ENCODE peak calls at places on chromosomes 12 and 14, in ten cellular contexts. B is tibial nerve, K is stomach, I is K562, Y is GM12878, N is transverse colon, X is HepG2, W is suprapubic skin, D is ovary, P is H1. H is an unnamed sample.

GRCh38 chr12:851343-851742 is 98.2 kb downstream of the RAD52 start:
- DNase-seq in Y (no peak), W (no peak), X (no peak), N (no peak), I (no peak), K (no peak), D (no peak), P (no peak), B (no peak), H (no peak)

GRCh38 chr14:64296561-64296960 is 2.4 kb upstream of the ESR2 start:
- DNase-seq in B (no peak), P (no peak), W (no peak), N (no peak), K (no peak), Y (no peak), D (no peak), X (no peak), I (no peak), H (no peak)

GRCh38 chr12:66297080-66297479 is 5.2 kb upstream of the HELB start:
- DNase-seq in W (no peak), P (no peak), I (no peak), N (no peak), B (no peak), D (no peak), K (no peak), Y (no peak), X (no peak), H (no peak)

GRCh38 chr14:88910386-88910785 is 85.9 kb downstream of the TTC8 start:
- DNase-seq in P (no peak), I (no peak), W (no peak), Y (no peak), K (no peak), X (no peak), N (no peak), B (no peak), D (no peak), H (no peak)

GRCh38 chr12:74903522-74903921 is 306.1 kb downstream of the KCNC2 start:
- DNase-seq in W (no peak), K (no peak), P (peak; percentile 19), Y (no peak), B (no peak), D (no peak), X (peak; percentile 9), I (peak; percentile 4), N (no peak), H (no peak)

GRCh38 chr12:74816398-74817175 is 279.0 kb downstream of the ATXN7L3B start:
- DNase-seq in N (no peak), I (no peak), D (no peak), X (no peak), W (no peak), P (no peak), B (no peak), Y (no peak), K (no peak), H (no peak)

GRCh38 chr14:20417250-20418186 is 4.2 kb upstream of the TEP1 start:
- DNase-seq in B (no peak), N (peak; percentile 22), Y (no peak), I (no peak), P (no peak), X (peak; percentile 65), K (no peak), D (no peak), W (no peak), H (no peak)

GRCh38 chr12:50258167-50258551 is 25.2 kb downstream of the LIMA1 start:
- DNase-seq in X (no peak), Y (no peak), N (peak; percentile 43), W (peak; percentile 76), I (no peak), B (peak; percentile 61), D (no peak), K (no peak), P (no peak), H (peak; percentile 82)

GRCh38 chr14:80850197-80850814 is 91.2 kb downstream of the CEP128 start:
- DNase-seq in N (no peak), Y (no peak), W (no peak), B (no peak), K (no peak), P (no peak), I (peak; percentile 35), D (no peak), X (peak; percentile 12), H (no peak)

GRCh38 chr12:8127138-8127537 is 3.7 kb downstream of the CLEC4A start:
- DNase-seq in D (no peak), W (no peak), I (peak; percentile 10), Y (no peak), B (no peak), K (no peak), P (no peak), X (no peak), N (no peak), H (no peak)

GRCh38 chr14:42569227-42569626 is 962.6 kb downstream of the LRFN5 start:
- DNase-seq in I (no peak), D (no peak), W (no peak), P (no peak), K (no peak), X (no peak), B (no peak), Y (no peak), N (no peak), H (no peak)

GRCh38 chr12:93302331-93303229 is 75.1 kb upstream of the NUDT4 start:
- DNase-seq in P (no peak), X (no peak), Y (no peak), K (no peak), W (no peak), B (peak; percentile 61), D (no peak), N (no peak), I (peak; percentile 76), H (no peak)

GRCh38 chr14:24662753-24663152 is 28.8 kb upstream of the GZMB start:
- DNase-seq in P (no peak), K (no peak), I (no peak), N (no peak), X (no peak), W (no peak), Y (no peak), B (no peak), D (no peak), H (no peak)
- TF ChIP-seq EP300 in P (no peak), K (no peak), I (no peak), N (no peak), X (no peak), W (no peak), Y (no peak), B (no peak), D (no peak), H (no peak)

GRCh38 chr12:109653896-109654295 is 59.7 kb upstream of the FAM222A start:
- DNase-seq in I (no peak), K (no peak), W (no peak), P (no peak), Y (no peak), X (no peak), D (no peak), N (no peak), B (no peak), H (no peak)

GRCh38 chr12:109648446-109648980 is 65.1 kb upstream of the FAM222A start:
- DNase-seq in D (no peak), I (no peak), N (no peak), Y (no peak), K (no peak), B (no peak), P (no peak), W (no peak), X (no peak), H (no peak)

GRCh38 chr12:109652233-109652772 is 61.3 kb upstream of the FAM222A start:
- DNase-seq in K (no peak), N (no peak), I (no peak), P (no peak), Y (no peak), B (no peak), D (no peak), X (no peak), W (no peak), H (no peak)

GRCh38 chr12:109651596-109651995 is 62.0 kb upstream of the FAM222A start:
- DNase-seq in I (no peak), K (no peak), W (no peak), Y (no peak), P (no peak), B (no peak), N (no peak), D (no peak), X (no peak), H (no peak)

GRCh38 chr12:109650808-109651207 is 62.8 kb upstream of the FAM222A start:
- DNase-seq in Y (no peak), K (no peak), P (no peak), N (no peak), W (no peak), X (no peak), I (no peak), B (no peak), D (no peak), H (no peak)
- H3K27me3 ChIP-seq in Y (peaks cover 2% of the 10 kb centered on the region), K (no peaks in the 10 kb centered on the region), P (no peaks in the 10 kb centered on the region), N (no peaks in the 10 kb centered on the region), W (peaks cover 18% of the 10 kb centered on the region), X (peaks cover 36% of the 10 kb centered on the region), I (peaks cover 82% of the 10 kb centered on the region), B (no peaks in the 10 kb centered on the region), D (no peaks in the 10 kb centered on the region), H (peaks cover 4% of the 10 kb centered on the region)

GRCh38 chr12:26001530-26001929 is 43.0 kb downstream of the RASSF8 start:
- DNase-seq in D (no peak), B (no peak), N (no peak), P (no peak), Y (no peak), K (no peak), I (no peak), W (no peak), X (no peak), H (no peak)
- TF ChIP-seq CTCF in D (no peak), B (no peak), N (no peak), P (no peak), Y (no peak), K (no peak), I (no peak), W (no peak), X (peak; percentile 17), H (no peak)

DNA sequence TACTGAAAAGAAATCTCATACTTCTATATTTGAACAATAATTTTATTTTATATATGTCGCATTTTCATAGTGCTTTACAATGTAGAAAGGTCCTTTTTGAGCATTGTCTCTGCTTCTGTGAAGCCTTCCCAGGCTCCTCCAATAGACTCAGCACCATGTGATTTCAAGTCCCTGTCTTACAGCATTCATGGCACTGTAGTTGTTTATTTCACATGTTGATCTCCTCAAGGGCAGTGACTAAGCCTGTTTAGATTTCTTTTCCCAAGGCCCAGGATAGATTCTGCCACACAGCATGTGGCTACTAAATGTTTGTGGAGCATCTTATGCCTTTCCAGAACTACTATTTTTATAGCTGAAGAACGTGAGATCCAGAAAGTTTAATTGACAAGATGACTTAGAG is 391.7 kb downstream of the TMEM117 start:
- DNase-seq in W (no peak), N (no peak), I (no peak), P (no peak), D (no peak), K (no peak), B (no peak), Y (no peak), X (no peak), H (no peak)
- TF ChIP-seq EP300 in W (no peak), N (no peak), I (no peak), P (no peak), D (no peak), K (no peak), B (no peak), Y (no peak), X (no peak), H (no peak)

DNA sequence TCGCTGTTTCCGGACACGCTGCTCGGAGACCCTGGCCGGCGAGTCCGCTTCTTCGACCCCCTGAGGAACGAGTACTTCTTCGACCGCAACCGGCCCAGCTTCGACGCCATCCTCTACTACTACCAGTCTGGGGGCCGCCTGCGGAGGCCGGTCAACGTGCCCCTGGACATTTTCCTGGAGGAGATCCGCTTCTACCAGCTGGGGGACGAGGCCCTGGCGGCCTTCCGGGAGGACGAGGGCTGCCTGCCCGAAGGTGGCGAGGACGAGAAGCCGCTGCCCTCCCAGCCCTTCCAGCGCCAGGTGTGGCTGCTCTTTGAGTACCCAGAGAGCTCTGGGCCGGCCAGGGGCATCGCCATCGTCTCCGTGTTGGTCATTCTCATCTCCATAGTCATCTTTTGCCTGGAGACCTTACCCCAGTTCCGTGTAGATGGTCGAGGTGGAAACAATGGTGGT is 90.0 kb downstream of the GALNT8 start:
- DNase-seq in X (no peak), Y (no peak), P (no peak), N (no peak), D (no peak), K (no peak), W (no peak), I (no peak), B (no peak), H (no peak)
- H3K27me3 ChIP-seq in X (peaks cover 22% of the 10 kb centered on the region), Y (no peaks in the 10 kb centered on the region), P (peaks cover 18% of the 10 kb centered on the region), N (peaks cover 82% of the 10 kb centered on the region), D (no peaks in the 10 kb centered on the region), K (peaks cover 17% of the 10 kb centered on the region), W (peaks cover 77% of the 10 kb centered on the region), I (peaks cover 4% of the 10 kb centered on the region), B (no peaks in the 10 kb centered on the region), H (peaks cover 67% of the 10 kb centered on the region)

H was measured in sigmoid colon.